ENCODE peak calls at places on chromosomes 12 and 14, in seven cellular contexts. F is OCI-LY7, V is breast epithelium, M is AG04450, L is lower lobe of right lung, A is uterus, S is heart right ventricle. C is an unnamed sample.

GRCh38 chr12:28506271-28506670 is 316.0 kb downstream of the CCDC91 start:
- DNase-seq in F (no peak), V (no peak), M (no peak), L (no peak), A (no peak), S (no peak), C (no peak)

GRCh38 chr12:12645485-12645884 is 33.8 kb downstream of the CREBL2 start:
- DNase-seq in F (peak; percentile 64), V (no peak), M (no peak), L (no peak), A (no peak), S (no peak), C (no peak)

GRCh38 chr12:53023-53734 is 13.4 kb upstream of the IQSEC3 start:
- DNase-seq in F (no peak), V (no peak), M (no peak), L (no peak), A (no peak), S (no peak), C (no peak)

GRCh38 chr12:115257791-115258190 is 573.8 kb upstream of the TBX3 start:
- DNase-seq in F (no peak), V (no peak), M (no peak), L (no peak), A (no peak), S (no peak), C (no peak)

GRCh38 chr14:52076334-52076733 is 7.5 kb upstream of the NID2 start:
- DNase-seq in F (no peak), V (peak; percentile 71), M (no peak), L (no peak), A (no peak), S (peak; percentile 21), C (no peak)

GRCh38 chr12:118680361-118680963 is 300.9 kb upstream of the SRRM4 start:
- DNase-seq in F (no peak), V (no peak), M (no peak), L (no peak), A (no peak), S (no peak), C (no peak)

GRCh38 chr12:79373896-79374499 is 316.8 kb downstream of the PAWR start:
- DNase-seq in F (peak; percentile 25), V (no peak), M (no peak), L (no peak), A (no peak), S (no peak), C (no peak)

GRCh38 chr12:110739894-110740293 is 2.8 kb downstream of the PPP1CC start:
- DNase-seq in F (no peak), V (no peak), M (no peak), L (no peak), A (no peak), S (no peak), C (no peak)

GRCh38 chr14:106845286-106846087 is 1319.1 kb downstream of the TMEM121 start:
- DNase-seq in F (peak; percentile 90), V (peak; percentile 49), M (no peak), L (peak; percentile 79), A (no peak), S (no peak), C (no peak)

GRCh38 chr14:104348741-104349140 is 210.4 kb downstream of the KIF26A start:
- DNase-seq in F (no peak), V (no peak), M (no peak), L (no peak), A (peak; percentile 3), S (no peak), C (no peak)

GRCh38 chr12:100767371-100767770 is 27.2 kb upstream of the ANO4 start:
- DNase-seq in F (no peak), V (no peak), M (no peak), L (no peak), A (no peak), S (no peak), C (no peak)

GRCh38 chr12:124856842-124857178 is 6.9 kb downstream of the SCARB1 start:
- DNase-seq in F (no peak), V (no peak), M (no peak), L (no peak), A (no peak), S (no peak), C (no peak)

GRCh38 chr14:34665785-34666425 is 36.0 kb upstream of the SNX6 start:
- DNase-seq in F (peak; percentile 15), V (no peak), M (peak; percentile 80), L (no peak), A (no peak), S (no peak), C (no peak)

GRCh38 chr14:69247691-69248440 is 12.1 kb upstream of the GALNT16 start:
- DNase-seq in F (peak; percentile 16), V (peak; percentile 45), M (peak; percentile 86), L (no peak), A (peak; percentile 87), S (no peak), C (no peak)

GRCh38 chr14:81561084-81561775 is 27.6 kb upstream of the SEL1L start:
- DNase-seq in F (no peak), V (no peak), M (no peak), L (no peak), A (no peak), S (no peak), C (no peak)

GRCh38 chr12:580813-581212 is 82.4 kb downstream of the NINJ2 start:
- DNase-seq in F (no peak), V (no peak), M (no peak), L (no peak), A (no peak), S (no peak), C (no peak)

GRCh38 chr12:47746073-47746472 is 12.6 kb downstream of the RAPGEF3 start:
- DNase-seq in F (no peak), V (no peak), M (no peak), L (no peak), A (no peak), S (no peak), C (no peak)

GRCh38 chr14:84343637-84344036 is 1186.3 kb upstream of the FLRT2 start:
- DNase-seq in F (no peak), V (no peak), M (peak; percentile 21), L (no peak), A (no peak), S (no peak), C (no peak)

GRCh38 chr12:2231956-2232355 is 179.2 kb downstream of the CACNA1C start:
- DNase-seq in F (no peak), V (no peak), M (no peak), L (no peak), A (no peak), S (no peak), C (no peak)

GRCh38 chr12:100953217-100953616 is 158.6 kb downstream of the ANO4 start:
- DNase-seq in F (no peak), V (no peak), M (no peak), L (no peak), A (no peak), S (no peak), C (no peak)

GRCh38 chr12:85804663-85805062 is 31.5 kb downstream of the RASSF9 start:
- DNase-seq in F (no peak), V (no peak), M (no peak), L (no peak), A (no peak), S (no peak), C (no peak)

GRCh38 chr12:117144599-117144998 is 45.4 kb upstream of the TESC start:
- DNase-seq in F (no peak), V (no peak), M (no peak), L (no peak), A (no peak), S (no peak), C (no peak)

GRCh38 chr12:12072064-12072760 is 1.5 kb downstream of the BCL2L14 start:
- DNase-seq in F (no peak), V (no peak), M (no peak), L (peak; percentile 62), A (no peak), S (no peak), C (no peak)

GRCh38 chr14:74127634-74128033 is 42.9 kb downstream of the LIN52 start:
- DNase-seq in F (no peak), V (no peak), M (no peak), L (no peak), A (no peak), S (no peak), C (no peak)

GRCh38 chr14:51547260-51547659 is 104.5 kb upstream of the FRMD6 start:
- DNase-seq in F (no peak), V (peak; percentile 41), M (peak; percentile 99), L (no peak), A (peak; percentile 76), S (no peak), C (no peak)

GRCh38 chr14:94702629-94703028 is 67.3 kb downstream of the GSC start:
- DNase-seq in F (no peak), V (no peak), M (no peak), L (no peak), A (no peak), S (no peak), C (no peak)

GRCh38 chr12:17511369-17511768 is 578.6 kb downstream of the RERGL start:
- DNase-seq in F (no peak), V (no peak), M (no peak), L (no peak), A (no peak), S (no peak), C (no peak)
- TF ChIP-seq CTCF in F (peak; percentile 65), V (no peak), M (no peak), L (no peak), A (no peak), S (no peak), C (no peak)

GRCh38 chr12:94648578-94648977 is 1.8 kb downstream of the TMCC3 start:
- DNase-seq in F (no peak), V (no peak), M (no peak), L (no peak), A (no peak), S (no peak), C (no peak)

GRCh38 chr12:94649349-94650142 is 811 bp downstream of the TMCC3 start:
- DNase-seq in F (no peak), V (no peak), M (no peak), L (peak; percentile 73), A (peak; percentile 27), S (peak; percentile 63), C (no peak)

GRCh38 chr12:94644622-94645021 is 5.7 kb downstream of the TMCC3 start:
- DNase-seq in F (no peak), V (no peak), M (no peak), L (no peak), A (no peak), S (no peak), C (no peak)

GRCh38 chr12:94650143-94651056 is at the start of gene TMCC3:
- DNase-seq in F (no peak), V (no peak), M (no peak), L (peak; percentile 70), A (peak; percentile 21), S (peak; percentile 58), C (no peak)
- TF ChIP-seq CTCF in F (no peak), V (no peak), M (no peak), L (no peak), A (no peak), S (no peak), C (no peak)

GRCh38 chr14:92546347-92547053 is 32.9 kb downstream of the RIN3 start:
- DNase-seq in F (no peak), V (no peak), M (peak; percentile 42), L (no peak), A (no peak), S (no peak), C (no peak)
- TF ChIP-seq CTCF in F (no peak), V (no peak), M (peak; percentile 1), L (no peak), A (no peak), S (no peak), C (no peak)

DNA sequence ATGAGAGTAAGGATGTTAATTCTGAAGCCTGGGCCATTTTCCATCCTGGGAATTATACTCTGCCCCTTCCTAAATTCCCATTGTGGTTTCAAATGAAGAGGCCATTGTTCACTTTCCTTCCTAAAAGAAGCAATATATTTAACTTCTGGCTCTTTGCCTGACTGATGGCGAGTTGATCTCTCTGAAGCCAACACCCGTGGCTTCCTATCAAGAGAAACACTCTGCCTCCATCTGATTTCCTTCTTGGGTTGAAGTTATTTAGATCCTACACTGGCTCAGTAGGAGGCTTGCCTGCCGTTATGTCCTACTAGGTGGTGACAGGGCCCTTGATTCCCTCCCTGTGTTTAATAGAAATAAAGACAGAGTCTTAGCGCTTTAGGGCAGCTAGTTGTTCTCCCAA is 97.4 kb downstream of the PRKCH start:
- DNase-seq in F (no peak), V (no peak), M (no peak), L (no peak), A (peak; percentile 41), S (no peak), C (no peak)
- TF ChIP-seq CTCF in F (no peak), V (no peak), M (no peak), L (no peak), A (no peak), S (no peak), C (no peak)

C was measured in omental fat pad.